ENCODE peak calls at places on chromosomes 6 and 20, in six cellular contexts. T, Q, G, D, F and E are unnamed samples.

GRCh38 chr6:134267917-134268361 is 50.0 kb downstream of the SGK1 start:
- DNase-seq in T (no peak), Q (no peak), G (peak), D (no peak), F (no peak), E (no peak)

GRCh38 chr6:127606131-127606562 is 29.2 kb downstream of the C6orf58 start:
- DNase-seq in T (peak), Q (peak), G (no peak), D (no peak), F (no peak), E (peak)

GRCh38 chr20:39676857-39677351 is 714.8 kb downstream of the DHX35 start:
- DNase-seq in T (peak), Q (no peak), G (no peak), D (no peak), F (no peak), E (peak)

GRCh38 chr6:1388927-1389790 is at the start of gene FOXF2:
- DNase-seq in T (no peak), Q (peak), G (no peak), D (no peak), F (no peak), E (peak)

GRCh38 chr20:53154540-53154939 is 182.4 kb downstream of the TSHZ2 start:
- DNase-seq in T (peak), Q (no peak), G (no peak), D (no peak), F (peak), E (peak)

GRCh38 chr20:8476023-8476422 is 344.0 kb downstream of the PLCB1 start:
- DNase-seq in T (no peak), Q (no peak), G (no peak), D (no peak), F (no peak), E (no peak)

GRCh38 chr6:54107470-54107869 is 3.8 kb upstream of the MLIP start:
- DNase-seq in T (no peak), Q (no peak), G (no peak), D (no peak), F (no peak), E (no peak)

GRCh38 chr20:10784337-10785183 is 110.8 kb upstream of the JAG1 start:
- DNase-seq in T (no peak), Q (no peak), G (no peak), D (no peak), F (no peak), E (no peak)

GRCh38 chr6:20202070-20202658 is 10.1 kb downstream of the MBOAT1 start:
- DNase-seq in T (peak), Q (peak), G (no peak), D (no peak), F (peak), E (peak)

GRCh38 chr6:139431602-139431956 is 57.1 kb upstream of the CITED2 start:
- DNase-seq in T (no peak), Q (no peak), G (no peak), D (no peak), F (no peak), E (no peak)

GRCh38 chr6:22598386-22598785 is 29.0 kb downstream of the HDGFL1 start:
- DNase-seq in T (peak), Q (no peak), G (no peak), D (no peak), F (no peak), E (no peak)

GRCh38 chr6:112841553-112842337 is 494.6 kb downstream of the RFPL4B start:
- DNase-seq in T (peak), Q (no peak), G (no peak), D (no peak), F (peak), E (peak)

GRCh38 chr6:103379272-103379671 is 1480.4 kb downstream of the HACE1 start:
- DNase-seq in T (no peak), Q (no peak), G (no peak), D (no peak), F (no peak), E (no peak)

GRCh38 chr6:26502169-26502568 is 2.1 kb downstream of the BTN1A1 start:
- DNase-seq in T (peak), Q (no peak), G (no peak), D (no peak), F (no peak), E (no peak)

GRCh38 chr20:37042986-37043972 is 52.5 kb downstream of the RBL1 start:
- DNase-seq in T (peak), Q (no peak), G (no peak), D (no peak), F (peak), E (peak)

GRCh38 chr20:11366660-11367059 is 551.0 kb upstream of the BTBD3 start:
- DNase-seq in T (no peak), Q (no peak), G (no peak), D (peak), F (no peak), E (no peak)

GRCh38 chr6:108874470-108875160 is 26.4 kb downstream of the ARMC2 start:
- DNase-seq in T (peak), Q (peak), G (no peak), D (no peak), F (peak), E (peak)

GRCh38 chr6:19772891-19773290 is 64.3 kb upstream of the ID4 start:
- DNase-seq in T (no peak), Q (no peak), G (no peak), D (no peak), F (no peak), E (no peak)

GRCh38 chr6:157811476-157812173 is 11.4 kb upstream of the SNX9 start:
- DNase-seq in T (no peak), Q (peak), G (no peak), D (no peak), F (no peak), E (no peak)

GRCh38 chr6:137259349-137259748 is 40.2 kb upstream of the IFNGR1 start:
- DNase-seq in T (no peak), Q (no peak), G (no peak), D (no peak), F (no peak), E (no peak)

GRCh38 chr6:157143885-157144795 is 179.2 kb downstream of the TMEM242 start:
- DNase-seq in T (no peak), Q (peak), G (no peak), D (no peak), F (no peak), E (no peak)

GRCh38 chr6:129778793-129779192 is 68.8 kb upstream of the ARHGAP18 start:
- DNase-seq in T (no peak), Q (no peak), G (no peak), D (no peak), F (no peak), E (no peak)

GRCh38 chr6:129773304-129773703 is 63.3 kb upstream of the ARHGAP18 start:
- DNase-seq in T (no peak), Q (no peak), G (no peak), D (no peak), F (no peak), E (no peak)

GRCh38 chr6:129774697-129775447 is 64.9 kb upstream of the ARHGAP18 start:
- DNase-seq in T (peak), Q (peak), G (peak), D (peak), F (peak), E (peak)

GRCh38 chr6:129776542-129776941 is 66.6 kb upstream of the ARHGAP18 start:
- DNase-seq in T (no peak), Q (no peak), G (no peak), D (no peak), F (no peak), E (no peak)
- TF ChIP-seq CTCF in T (no peak), Q (no peak), G (no peak), D (no peak), F (no peak), E (no peak)

DNA sequence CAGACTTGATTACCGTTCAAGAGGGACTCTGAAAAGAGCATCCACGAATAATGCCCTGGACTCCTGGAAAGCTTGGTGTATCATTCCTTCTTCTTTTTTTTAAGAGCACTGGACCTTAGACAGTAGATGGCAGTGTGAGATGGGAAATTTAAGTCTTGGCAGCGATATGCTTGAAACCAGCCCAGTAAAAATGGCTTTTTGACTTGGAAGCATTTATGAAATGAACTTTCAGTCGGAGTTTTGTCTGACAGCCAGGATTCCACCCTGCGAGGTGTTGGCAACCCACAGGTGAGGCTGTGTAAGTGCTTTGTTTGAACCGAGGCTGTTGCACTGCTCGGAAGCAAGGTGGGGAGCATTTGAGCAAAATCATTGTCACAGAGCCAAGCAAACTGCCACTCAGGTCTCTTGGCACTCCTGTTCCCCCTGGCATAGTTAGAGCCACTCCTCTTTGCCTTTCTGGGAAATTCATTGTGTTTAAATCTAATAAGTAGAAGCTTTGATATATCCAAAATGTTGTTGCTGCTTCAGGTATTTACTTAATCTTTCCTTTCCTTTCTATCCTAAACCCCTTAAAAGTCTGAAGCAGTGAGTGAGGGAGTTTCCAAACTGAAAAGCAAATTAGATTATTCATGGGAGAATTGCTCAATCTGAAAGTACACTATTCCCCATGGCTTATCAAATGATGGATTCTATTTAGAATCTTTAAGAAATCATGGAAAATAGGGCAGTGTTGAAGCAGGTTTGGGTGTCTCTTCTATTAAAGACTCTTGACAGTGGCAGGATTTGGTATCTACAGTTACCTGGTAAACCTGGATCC is 272.8 kb upstream of the SLC35B3 start:
- DNase-seq in T (peak), Q (peak), G (no peak), D (no peak), F (no peak), E (peak)
- TF ChIP-seq CTCF in T (peak), Q (no peak), G (peak), D (no peak), F (no peak), E (peak)

GRCh38 chr6:8468731-8469130 is 33.4 kb upstream of the SLC35B3 start:
- DNase-seq in T (no peak), Q (no peak), G (no peak), D (no peak), F (no peak), E (no peak)
- TF ChIP-seq CTCF in T (no peak), Q (no peak), G (no peak), D (no peak), F (no peak), E (no peak)

DNA sequence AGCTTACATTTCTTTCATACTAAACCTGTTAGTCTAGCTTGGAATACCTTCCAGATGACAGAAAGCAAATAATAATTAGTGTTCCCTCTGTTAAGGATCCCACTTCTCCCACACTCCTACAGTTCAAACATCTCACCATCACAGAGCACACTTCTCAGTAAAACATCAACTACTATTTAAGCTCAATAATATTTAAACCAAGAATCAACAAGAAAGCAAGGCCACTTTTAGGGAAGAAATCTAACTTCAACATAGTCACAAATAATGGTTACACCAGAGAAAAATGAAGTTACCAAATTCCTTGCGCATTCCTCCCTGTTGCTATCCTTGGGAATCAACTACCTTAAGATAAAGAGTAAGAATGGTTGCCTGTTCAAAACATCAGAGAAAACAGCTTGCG is 1.6 kb downstream of the SNX14 start:
- DNase-seq in T (no peak), Q (no peak), G (no peak), D (no peak), F (no peak), E (no peak)
- TF ChIP-seq CTCF in T (no peak), Q (no peak), G (no peak), D (no peak), F (no peak), E (no peak)

DNA sequence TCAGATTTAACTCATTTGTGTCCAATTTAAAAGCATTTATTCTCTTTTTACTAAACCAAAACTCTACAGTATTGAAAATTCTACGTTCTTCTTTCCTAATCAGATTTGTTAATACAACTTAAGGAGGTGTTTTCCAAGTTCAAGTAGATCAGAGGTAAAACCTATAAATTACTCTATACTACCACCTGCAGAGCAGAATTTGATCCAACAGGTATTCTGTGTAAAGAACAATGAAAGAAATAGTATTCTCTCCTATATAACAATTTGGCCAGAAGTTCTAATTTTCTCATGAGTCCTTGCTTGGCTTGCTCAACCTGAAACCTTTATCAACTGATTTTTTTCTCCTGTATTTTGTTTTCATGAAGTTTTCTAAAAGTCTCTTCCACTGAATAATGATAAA is 28.5 kb upstream of the DST start:
- DNase-seq in T (no peak), Q (no peak), G (no peak), D (no peak), F (no peak), E (no peak)
- TF ChIP-seq CTCF in T (no peak), Q (no peak), G (no peak), D (no peak), F (no peak), E (peak)